ENCODE peak calls at places on chromosomes 7 and 10, in four cellular contexts. D is BE2C, B is A549, H is psoas muscle. R is an unnamed sample. For H3K4me1, the result is how much of the 10 kb centered on the place peaks cover.

GRCh38 chr10:70791390-70792039 is 6.3 kb upstream of the TBATA start:
- DNase-seq in D (no peak), B (no peak), H (no peak), R (no peak)

GRCh38 chr7:139738101-139738489 is 39.7 kb downstream of the HIPK2 start:
- DNase-seq in D (no peak), B (no peak), H (no peak), R (no peak)

GRCh38 chr10:69801094-69801433 is 642 bp upstream of the COL13A1 start:
- DNase-seq in D (peak), B (peak), H (peak), R (peak)

GRCh38 chr10:93438796-93439253 is 43.3 kb downstream of the MYOF start:
- DNase-seq in D (no peak), B (no peak), H (no peak), R (no peak)

GRCh38 chr10:59434463-59435326 is 72.3 kb upstream of the FAM13C start:
- DNase-seq in D (no peak), B (no peak), H (no peak), R (no peak)

GRCh38 chr7:1060315-1061080 is 16.2 kb downstream of the GPR146 start:
- DNase-seq in D (no peak), B (no peak), H (no peak), R (peak)

GRCh38 chr7:7479275-7479674 is 56.4 kb downstream of the COL28A1 start:
- DNase-seq in D (no peak), B (no peak), H (no peak), R (no peak)

GRCh38 chr10:72663971-72664370 is 28.0 kb upstream of the MCU start:
- DNase-seq in D (no peak), B (no peak), H (no peak), R (no peak)

GRCh38 chr10:12622016-12622415 is 272.7 kb downstream of the CAMK1D start:
- DNase-seq in D (no peak), B (no peak), H (no peak), R (no peak)

GRCh38 chr10:90919683-90920574 is 958 bp downstream of the ANKRD1 start:
- DNase-seq in D (no peak), B (no peak), H (no peak), R (no peak)

GRCh38 chr7:90736968-90737939 is 141.1 kb downstream of the CDK14 start:
- DNase-seq in D (no peak), B (no peak), H (no peak), R (no peak)

GRCh38 chr7:67593807-67594206 is 597.2 kb downstream of the TYW1 start:
- DNase-seq in D (no peak), B (no peak), H (no peak), R (no peak)

GRCh38 chr7:75639071-75639892 is 99.5 kb downstream of the HIP1 start:
- DNase-seq in D (peak), B (no peak), H (peak), R (peak)

GRCh38 chr7:17991866-17992648 is 35.6 kb downstream of the PRPS1L1 start:
- DNase-seq in D (peak), B (no peak), H (no peak), R (no peak)

GRCh38 chr7:102115181-102115580 is 171.5 kb upstream of the SH2B2 start:
- DNase-seq in D (no peak), B (no peak), H (no peak), R (no peak)

GRCh38 chr10:60524541-60524940 is 134.9 kb upstream of the ANK3 start:
- DNase-seq in D (no peak), B (no peak), H (no peak), R (no peak)

GRCh38 chr10:68196707-68197106 is 35.2 kb downstream of the ATOH7 start:
- DNase-seq in D (no peak), B (no peak), H (no peak), R (no peak)

GRCh38 chr7:67738-68395 is 124.5 kb upstream of the FAM20C start:
- DNase-seq in D (no peak), B (no peak), H (no peak), R (no peak)

GRCh38 chr10:3907514-3907913 is 122.5 kb upstream of the KLF6 start:
- DNase-seq in D (no peak), B (no peak), H (peak), R (no peak)

GRCh38 chr7:129006636-129007414 is 48.1 kb downstream of the TNPO3 start:
- DNase-seq in D (no peak), B (no peak), H (no peak), R (no peak)

GRCh38 chr10:110077436-110078120 is 69.8 kb downstream of the ADD3 start:
- DNase-seq in D (no peak), B (no peak), H (no peak), R (no peak)

GRCh38 chr7:1480670-1481069 is 21.4 kb upstream of the MICALL2 start:
- DNase-seq in D (no peak), B (no peak), H (no peak), R (no peak)

GRCh38 chr7:152674860-152675760 is 831 bp downstream of the XRCC2 start:
- DNase-seq in D (peak), B (peak), H (no peak), R (no peak)

GRCh38 chr7:7323352-7323751 is 141.0 kb downstream of the C1GALT1 start:
- DNase-seq in D (no peak), B (no peak), H (no peak), R (no peak)

GRCh38 chr7:129859188-129859587 is 93.6 kb downstream of the UBE2H start:
- DNase-seq in D (no peak), B (no peak), H (no peak), R (no peak)

DNA sequence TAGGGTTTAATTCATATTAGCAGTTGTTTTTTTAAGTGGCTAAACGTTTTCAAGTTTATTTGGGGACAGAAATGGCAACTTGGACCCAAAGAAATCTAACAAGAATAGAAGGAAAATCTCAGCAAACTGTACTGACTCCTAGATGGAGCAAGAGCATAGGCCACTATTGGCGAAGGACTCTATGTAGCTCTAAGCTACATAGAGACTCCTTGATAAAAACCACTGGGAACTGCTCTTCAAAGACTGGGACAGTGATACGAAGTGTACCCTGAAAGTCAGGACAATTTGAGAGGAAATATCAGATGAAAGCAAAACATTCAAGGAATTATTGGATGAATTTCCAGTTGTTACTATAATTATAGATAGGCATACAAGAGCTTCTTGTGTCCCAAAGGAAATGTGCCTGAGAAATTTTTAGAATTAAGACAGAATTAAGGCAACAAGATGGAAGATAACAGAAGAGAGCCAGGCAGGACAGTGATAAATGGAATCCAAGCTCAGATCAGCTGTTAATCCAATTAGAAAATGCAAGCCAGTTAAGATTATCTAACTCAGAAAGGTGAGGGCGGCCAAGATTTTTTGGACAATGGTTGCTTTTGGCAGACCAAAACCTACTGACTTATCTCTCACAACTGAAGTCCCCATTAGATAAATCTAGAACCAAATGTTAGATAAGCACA is 103.7 kb upstream of the IFRD1 start:
- DNase-seq in D (no peak), B (no peak), H (no peak), R (no peak)
- TF ChIP-seq CTCF in D (no peak), B (no peak), H (no peak), R (no peak)

DNA sequence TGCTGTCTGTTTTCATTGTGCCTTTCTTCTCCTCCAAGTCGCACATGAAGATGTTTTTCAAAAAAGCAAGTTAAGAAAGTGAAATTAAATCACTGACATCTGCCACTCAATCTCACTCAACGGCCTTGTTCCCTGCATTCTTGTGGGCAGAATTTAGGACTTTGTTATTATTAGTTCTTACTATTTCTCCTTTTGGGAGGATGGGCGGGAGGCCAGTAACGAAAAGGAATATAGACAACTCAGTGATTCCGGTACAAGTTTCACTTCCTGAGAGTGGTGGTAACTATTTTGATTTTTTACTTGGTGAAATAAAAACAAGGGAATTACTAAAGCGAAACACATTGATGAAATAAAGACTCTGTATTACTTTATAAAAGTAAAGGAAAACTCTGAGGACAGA is 231.9 kb upstream of the HABP2 start:
- DNase-seq in D (no peak), B (no peak), H (no peak), R (no peak)
- H3K4me3 ChIP-seq in D (no peak), B (no peak), H (no peak), R (no peak)

DNA sequence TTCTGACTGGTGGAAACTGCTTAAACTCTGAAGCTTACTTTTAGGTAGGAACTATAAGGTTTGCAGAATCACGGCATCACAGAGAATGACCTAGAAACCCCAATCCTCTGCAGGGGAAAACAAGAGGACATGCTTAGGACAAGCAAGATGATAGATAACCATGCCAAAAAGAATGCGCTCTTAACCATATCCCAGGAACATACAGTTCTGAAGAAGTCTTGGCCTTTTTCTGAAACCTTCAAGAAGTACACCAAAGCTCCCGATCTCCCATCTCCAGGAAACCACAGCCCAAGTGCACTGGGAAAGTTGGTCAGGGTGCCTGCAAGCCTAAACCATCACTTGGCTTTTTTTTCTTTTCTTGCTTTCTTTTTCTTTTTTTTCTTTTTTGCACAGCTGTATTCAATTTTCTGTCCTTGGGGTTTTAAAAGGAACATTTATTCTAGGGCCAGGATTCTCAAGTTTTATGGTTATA is 12.2 kb upstream of the SVIL start:
- DNase-seq in D (no peak), B (no peak), H (no peak), R (no peak)
- H3K4me1 ChIP-seq in D (under half), B (under half), H (half or more), R (under half)

DNA sequence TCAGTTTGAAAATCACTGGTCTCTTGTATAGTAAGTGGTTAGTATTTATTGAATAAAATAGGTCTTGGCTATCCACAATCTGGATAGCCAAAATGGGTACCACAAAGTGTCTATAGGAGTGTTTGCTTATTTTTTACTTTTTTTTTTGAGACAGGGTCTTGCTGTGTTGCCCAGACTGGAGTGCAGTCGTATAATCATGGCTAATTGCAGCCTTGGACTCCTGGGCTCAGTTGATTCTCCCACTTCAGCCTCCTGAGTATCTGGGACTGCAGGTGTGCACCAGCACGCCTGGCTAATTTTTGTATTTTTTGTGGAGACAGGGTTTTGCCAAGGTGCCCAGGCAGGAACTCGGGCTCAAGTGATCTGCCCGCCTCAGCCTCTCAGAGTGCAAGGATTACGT is 2.8 kb downstream of the RBM33 start:
- DNase-seq in D (no peak), B (no peak), H (no peak), R (no peak)
- TF ChIP-seq CTCF in D (no peak), B (no peak), H (no peak), R (no peak)

DNA sequence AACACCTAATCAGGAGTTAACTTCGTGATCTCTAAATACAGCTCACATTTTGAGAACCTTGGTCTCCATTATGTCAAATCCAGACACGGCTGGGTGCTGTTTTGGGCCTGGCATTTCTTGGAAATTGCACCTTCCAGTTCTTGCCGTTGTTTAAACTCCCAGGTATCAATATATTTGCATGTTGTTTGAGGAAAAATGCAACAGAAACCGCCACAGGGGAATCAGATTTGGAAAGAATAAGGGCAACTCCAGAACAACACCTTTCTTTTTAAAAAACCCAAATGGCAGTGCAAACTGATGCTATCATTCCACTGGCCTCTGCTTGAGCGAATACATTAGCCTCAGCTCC is 162.0 kb downstream of the FGFR2 start:
- DNase-seq in D (no peak), B (no peak), H (no peak), R (no peak)
- H3K4me3 ChIP-seq in D (no peak), B (no peak), H (no peak), R (no peak)

DNA sequence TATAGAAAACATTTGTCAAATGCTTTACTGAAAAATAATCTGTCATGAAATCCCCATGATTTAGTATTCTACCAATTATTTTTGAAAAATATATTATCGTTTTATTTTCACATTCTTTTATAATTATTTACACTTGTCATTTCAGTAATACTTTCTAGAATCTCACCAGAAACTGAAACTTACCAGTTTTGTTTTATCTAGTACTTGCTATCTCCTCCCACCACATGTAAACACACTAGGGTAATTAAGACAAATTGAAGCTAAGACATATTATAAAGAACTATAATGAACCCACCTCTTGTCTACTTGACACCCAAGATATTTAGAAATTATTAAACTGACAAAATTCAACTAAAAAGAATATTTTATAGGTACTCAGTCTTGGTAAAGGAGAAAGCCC is 51.5 kb upstream of the GRM3 start:
- DNase-seq in D (no peak), B (no peak), H (no peak), R (no peak)
- H3K4me1 ChIP-seq in D (under half), B (under half), H (under half), R (under half)

GRCh38 chr7:111855161-111855841 is 293.0 kb upstream of the IMMP2L start:
- DNase-seq in D (peak), B (peak), H (no peak), R (no peak)

GRCh38 chr7:111858331-111858730 is 296.0 kb upstream of the IMMP2L start:
- DNase-seq in D (no peak), B (no peak), H (no peak), R (no peak)

GRCh38 chr7:111852081-111852480 is 289.8 kb upstream of the IMMP2L start:
- DNase-seq in D (no peak), B (no peak), H (no peak), R (no peak)

GRCh38 chr7:111855842-111856227 is 293.5 kb upstream of the IMMP2L start:
- DNase-seq in D (peak), B (no peak), H (no peak), R (no peak)

DNA sequence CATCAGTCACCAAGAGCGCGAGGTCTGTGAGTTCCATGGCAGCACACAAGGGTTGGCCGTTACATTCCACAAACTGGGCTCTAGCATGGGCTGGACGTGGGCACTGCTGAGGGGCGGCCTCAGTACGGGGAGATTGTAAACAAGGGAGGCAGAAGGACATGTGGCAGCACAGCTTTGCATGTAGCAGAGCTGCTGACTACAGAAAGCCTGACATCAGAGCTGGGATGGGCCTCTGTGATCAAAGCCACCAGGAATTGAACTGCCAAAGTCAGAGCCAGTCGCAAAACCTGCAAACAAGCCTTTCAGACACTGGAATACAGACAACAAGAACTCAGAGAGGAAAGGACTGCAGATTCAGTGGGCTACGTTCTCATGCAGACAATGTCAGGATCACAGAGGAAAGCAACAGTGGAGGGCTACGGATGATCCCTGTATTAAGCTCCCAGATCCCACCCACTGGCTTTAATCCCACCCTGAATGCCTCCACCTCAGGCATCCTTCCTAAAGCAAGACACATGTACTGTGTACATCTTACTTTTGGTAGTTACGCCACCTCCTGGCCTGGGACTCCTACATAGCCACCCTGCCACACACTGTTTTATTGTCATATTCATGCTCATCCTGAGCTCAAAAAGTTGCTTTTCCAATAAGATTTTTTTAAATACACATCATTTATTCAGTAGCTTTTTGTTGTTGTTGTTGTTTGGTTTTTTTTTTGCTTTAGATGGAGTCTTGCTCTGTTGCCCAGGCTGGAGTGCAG is 291.1 kb upstream of the IMMP2L start:
- DNase-seq in D (no peak), B (no peak), H (no peak), R (no peak)
- TF ChIP-seq CTCF in D (peak), B (no peak), H (no peak), R (no peak)

DNA sequence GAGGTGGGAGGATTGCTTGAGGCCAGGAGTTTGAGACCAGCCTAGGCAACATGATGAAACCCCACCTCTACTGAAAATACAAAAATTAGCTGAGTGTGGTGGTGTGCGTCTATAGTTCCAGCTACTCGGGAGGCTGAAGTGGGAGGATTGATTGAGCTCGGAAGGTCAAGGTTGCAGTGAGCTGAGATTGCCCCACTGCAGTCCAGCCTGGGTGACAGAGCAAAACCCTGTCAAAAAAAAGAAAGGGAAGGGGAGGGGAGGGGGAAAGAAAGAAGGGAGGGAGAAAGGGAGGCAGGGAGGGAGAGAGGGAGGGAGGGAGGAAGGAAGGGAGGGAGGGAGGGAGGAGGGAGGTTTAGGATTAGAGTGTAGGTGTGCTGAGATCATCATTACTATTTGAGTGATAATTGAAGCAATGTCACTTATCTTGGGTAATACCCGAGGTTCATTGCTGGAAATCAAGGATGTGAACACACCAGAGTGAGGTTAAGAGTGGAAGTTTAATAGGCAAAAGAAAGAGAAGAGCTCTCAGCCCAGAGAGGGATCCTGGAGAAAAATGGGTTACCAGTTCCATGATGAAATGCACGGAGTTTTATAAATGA is 27.6 kb downstream of the VCL start:
- DNase-seq in D (no peak), B (no peak), H (no peak), R (no peak)
- H3K4me3 ChIP-seq in D (no peak), B (no peak), H (no peak), R (no peak)

DNA sequence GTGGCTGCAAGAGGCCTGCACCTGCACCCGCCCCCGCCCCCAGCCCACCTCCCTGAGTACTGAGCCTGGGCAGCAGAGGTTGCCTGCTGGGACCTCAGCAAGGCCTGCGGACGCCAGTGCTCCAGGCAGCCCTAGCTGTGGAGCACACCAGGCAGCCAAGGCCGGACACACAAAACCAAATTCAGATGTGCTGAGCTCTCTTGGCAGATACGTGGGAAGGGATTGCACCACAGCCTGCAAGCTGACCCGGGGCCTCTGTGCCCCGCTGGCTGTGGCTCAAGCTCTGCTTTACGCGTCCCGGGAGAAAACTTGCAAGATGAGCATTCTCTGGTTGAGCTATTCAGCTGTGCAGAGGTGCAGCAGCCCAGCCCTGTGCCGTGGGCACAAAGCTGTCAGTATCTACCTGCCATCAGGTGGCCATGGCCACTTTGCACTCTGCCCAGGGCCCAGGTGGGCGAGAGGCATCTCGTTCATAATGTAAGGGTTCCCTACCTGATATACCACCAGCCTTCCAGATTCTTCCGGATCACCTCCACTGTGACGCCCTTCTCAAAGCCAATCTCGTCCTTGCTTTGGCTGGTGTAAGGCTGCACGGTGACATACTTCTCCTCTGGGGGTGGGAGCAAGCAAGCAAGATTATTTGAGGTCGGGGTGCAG is 123.3 kb downstream of the NEURL1 start:
- DNase-seq in D (no peak), B (no peak), H (peak), R (no peak)
- H3K4me1 ChIP-seq in D (under half), B (under half), H (half or more), R (under half)

GRCh38 chr10:11434323-11434722 is 177.1 kb downstream of the USP6NL start:
- DNase-seq in D (no peak), B (peak), H (no peak), R (no peak)
- TF ChIP-seq CTCF in D (peak), B (peak), H (no peak), R (no peak)

R was measured in pancreas.